ENCODE peak calls at places on chromosomes 3 and 15, in ten cellular contexts. N is psoas muscle; E is SK-N-SH; U is kidney; M is IMR-90; T is CD8-positive, alpha-beta T cell; O is cardiac muscle cell; F is left lung; S is body of pancreas; L is AG04450. H is an unnamed sample.

GRCh38 chr3:30282052-30282708 is 324.2 kb upstream of the TGFBR2 start:
- DNase-seq in N (no peak), E (no peak), U (no peak), M (peak; percentile 93), T (no peak), O (peak; percentile 82), F (no peak), S (no peak), L (peak; percentile 51), H (peak; percentile 6)

GRCh38 chr3:180252683-180253082 is 215.9 kb upstream of the PEX5L start:
- DNase-seq in N (no peak), E (no peak), U (no peak), M (no peak), T (no peak), O (no peak), F (no peak), S (no peak), L (no peak), H (no peak)

GRCh38 chr15:42063122-42063848 is 31.1 kb downstream of the PLA2G4D start:
- DNase-seq in N (no peak), E (no peak), U (no peak), M (no peak), T (peak; percentile 43), O (no peak), F (no peak), S (no peak), L (no peak), H (no peak)

GRCh38 chr3:8985411-8985831 is 22.1 kb upstream of the RAD18 start:
- DNase-seq in N (no peak), E (no peak), U (no peak), M (no peak), T (no peak), O (no peak), F (no peak), S (no peak), L (no peak), H (no peak)

GRCh38 chr3:38479431-38480092 is 16.6 kb upstream of the EXOG start:
- DNase-seq in N (peak; percentile 66), E (peak; percentile 87), U (no peak), M (peak; percentile 62), T (peak; percentile 66), O (peak; percentile 80), F (no peak), S (peak; percentile 75), L (peak; percentile 37), H (no peak)

GRCh38 chr3:105367063-105367405 is 325 bp downstream of the ALCAM start:
- DNase-seq in N (no peak), E (peak; percentile 47), U (peak; percentile 74), M (no peak), T (no peak), O (no peak), F (peak; percentile 84), S (peak; percentile 48), L (no peak), H (no peak)

GRCh38 chr3:122515020-122515468 is 305 bp upstream of the KPNA1 start:
- DNase-seq in N (no peak), E (no peak), U (no peak), M (no peak), T (no peak), O (no peak), F (no peak), S (no peak), L (no peak), H (no peak)

GRCh38 chr3:40623567-40623966 is 98.8 kb downstream of the ZNF621 start:
- DNase-seq in N (no peak), E (no peak), U (no peak), M (no peak), T (no peak), O (no peak), F (no peak), S (no peak), L (no peak), H (no peak)

GRCh38 chr3:120596853-120597223 is 702 bp downstream of the NDUFB4 start:
- DNase-seq in N (no peak), E (no peak), U (no peak), M (no peak), T (no peak), O (no peak), F (no peak), S (no peak), L (no peak), H (no peak)

GRCh38 chr15:58357529-58358476 is 74.0 kb upstream of the LIPC start:
- DNase-seq in N (no peak), E (no peak), U (no peak), M (peak; percentile 76), T (no peak), O (peak; percentile 52), F (no peak), S (no peak), L (no peak), H (no peak)

GRCh38 chr3:18580268-18580667 is 155.1 kb upstream of the SATB1 start:
- DNase-seq in N (no peak), E (no peak), U (no peak), M (no peak), T (no peak), O (no peak), F (no peak), S (no peak), L (no peak), H (no peak)

GRCh38 chr15:93983501-93983900 is 247.9 kb upstream of the MCTP2 start:
- DNase-seq in N (no peak), E (no peak), U (no peak), M (no peak), T (no peak), O (no peak), F (no peak), S (no peak), L (no peak), H (no peak)

GRCh38 chr3:156332304-156332703 is 211.9 kb downstream of the KCNAB1 start:
- DNase-seq in N (no peak), E (no peak), U (no peak), M (no peak), T (no peak), O (no peak), F (no peak), S (no peak), L (no peak), H (no peak)

GRCh38 chr3:175260145-175260794 is 401.1 kb downstream of the NAALADL2 start:
- DNase-seq in N (no peak), E (no peak), U (no peak), M (peak; percentile 70), T (no peak), O (peak; percentile 35), F (no peak), S (no peak), L (no peak), H (no peak)

GRCh38 chr15:56919708-56920637 is 1.5 kb downstream of the TCF12 start:
- DNase-seq in N (peak; percentile 51), E (no peak), U (peak; percentile 77), M (peak; percentile 35), T (peak; percentile 53), O (peak; percentile 41), F (peak; percentile 83), S (peak; percentile 30), L (no peak), H (no peak)

GRCh38 chr3:25565807-25566206 is 98.9 kb downstream of the TOP2B start:
- DNase-seq in N (no peak), E (no peak), U (no peak), M (no peak), T (no peak), O (no peak), F (no peak), S (no peak), L (no peak), H (no peak)

GRCh38 chr15:82810863-82811421 is 1.5 kb downstream of the WHAMM start:
- DNase-seq in N (no peak), E (no peak), U (no peak), M (no peak), T (no peak), O (no peak), F (no peak), S (no peak), L (no peak), H (no peak)

GRCh38 chr3:179278151-179278550 is 27.2 kb upstream of the KCNMB3 start:
- DNase-seq in N (no peak), E (no peak), U (no peak), M (no peak), T (no peak), O (no peak), F (no peak), S (no peak), L (no peak), H (no peak)

GRCh38 chr15:78341057-78341763 is 1.1 kb downstream of the CRABP1 start:
- DNase-seq in N (no peak), E (no peak), U (peak; percentile 54), M (no peak), T (no peak), O (no peak), F (peak; percentile 72), S (no peak), L (no peak), H (no peak)
- H3K4me3 ChIP-seq in N (no peak overlapping the region), E (no peak overlapping the region), U (peak overlapping the region; percentile 57), M (no peak overlapping the region), T (no peak overlapping the region), O (peak overlapping the region; percentile 11), F (no peak overlapping the region), S (no peak overlapping the region), L (no peak overlapping the region), H (no peak overlapping the region)

DNA sequence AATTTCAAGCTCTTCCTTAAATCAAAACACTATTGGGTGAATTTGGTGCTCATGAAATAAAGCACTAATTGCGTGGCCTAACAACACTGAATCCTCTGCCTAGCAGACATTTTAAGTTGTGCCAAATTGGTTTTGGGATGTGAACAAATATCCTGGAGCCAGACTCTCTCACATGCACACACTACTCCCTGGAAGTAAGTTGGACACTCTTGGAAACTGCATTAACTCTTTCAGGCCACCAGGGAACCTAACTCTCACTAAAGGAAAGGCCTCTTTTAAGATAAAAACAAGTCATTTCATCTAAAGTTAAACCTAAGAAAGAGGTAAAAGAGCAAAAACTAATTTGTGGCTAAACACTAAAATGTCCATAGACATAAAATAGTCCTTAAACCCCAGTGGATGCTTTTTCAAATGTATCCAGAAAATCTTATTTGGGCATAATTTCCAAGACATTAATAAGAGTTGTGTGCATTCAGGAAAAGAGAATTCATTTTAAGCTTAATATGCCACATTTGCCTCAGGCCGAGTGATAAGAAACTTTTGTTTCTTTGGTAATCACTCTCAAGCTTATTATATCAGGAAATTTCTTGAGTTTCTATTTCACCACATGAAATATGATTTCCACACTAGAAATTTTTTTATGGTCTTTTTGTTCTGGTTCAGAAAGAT is 61.8 kb downstream of the ZBTB20 start:
- DNase-seq in N (no peak), E (no peak), U (no peak), M (no peak), T (no peak), O (no peak), F (no peak), S (no peak), L (no peak), H (no peak)
- H3K27ac ChIP-seq in N (peak overlapping the region; percentile 24), E (no peak overlapping the region), U (no peak overlapping the region), M (no peak overlapping the region), T (no peak overlapping the region), O (no peak overlapping the region), F (no peak overlapping the region), S (no peak overlapping the region), L (no peak overlapping the region), H (no peak overlapping the region)

GRCh38 chr15:68407886-68408500 is 24.0 kb downstream of the ITGA11 start:
- DNase-seq in N (no peak), E (no peak), U (peak; percentile 35), M (no peak), T (peak; percentile 15), O (no peak), F (no peak), S (no peak), L (no peak), H (no peak)
- TF ChIP-seq CTCF in N (no peak), E (no peak), U (no peak), M (no peak), T (no peak), O (no peak), F (no peak), S (no peak), L (no peak), H (no peak)

GRCh38 chr3:50299638-50299928 is 378 bp upstream of the HYAL3 start:
- DNase-seq in N (no peak), E (no peak), U (no peak), M (no peak), T (no peak), O (no peak), F (no peak), S (no peak), L (no peak), H (no peak)
- H3K4me3 ChIP-seq in N (peak overlapping the region; percentile 76), E (peak overlapping the region; percentile 66), U (peak overlapping the region; percentile 68), M (peak overlapping the region; percentile 59), T (peak overlapping the region; percentile 78), O (peak overlapping the region; percentile 29), F (peak overlapping the region; percentile 12), S (no peak overlapping the region), L (peak overlapping the region; percentile 66), H (peak overlapping the region; percentile 94)